ENCODE peak calls at places on chromosomes 5 and 9, in ten cellular contexts. O is endothelial cell, U is cardiac fibroblast, E is ovary, F is A549, D is HCT116, A is fibroblast of the aortic adventitia, P is uterus, N is GM12865, G is AG09309. V is an unnamed sample.

GRCh38 chr9:35691325-35691631 is 1.6 kb upstream of the TPM2 start:
- DNase-seq in P (no peak), G (no peak), O (no peak), A (no peak), N (no peak), U (no peak), F (no peak), D (no peak), E (no peak), V (no peak)

GRCh38 chr9:38708759-38709158 is 11.2 kb downstream of the FAM240B start:
- DNase-seq in D (no peak), F (no peak), O (no peak), G (no peak), N (no peak), E (no peak), U (peak; percentile 60), P (no peak), A (peak; percentile 4), V (no peak)

GRCh38 chr9:79667716-79668458 is 96.1 kb downstream of the TLE4 start:
- DNase-seq in G (no peak), D (no peak), F (peak; percentile 77), N (no peak), O (no peak), A (no peak), U (no peak), E (no peak), P (no peak), V (no peak)

GRCh38 chr5:14685757-14686156 is 21.2 kb downstream of the OTULIN start:
- DNase-seq in P (no peak), U (peak; percentile 71), N (peak; percentile 79), E (no peak), F (peak; percentile 56), O (peak; percentile 20), A (peak; percentile 74), D (peak; percentile 23), G (no peak), V (peak; percentile 56)

GRCh38 chr9:134174526-134175290 is 10.3 kb upstream of the RNU6ATAC start:
- DNase-seq in F (no peak), E (peak; percentile 43), O (no peak), D (no peak), U (no peak), A (no peak), P (no peak), N (no peak), G (no peak), V (no peak)

GRCh38 chr9:14455243-14455642 is 141.3 kb upstream of the NFIB start:
- DNase-seq in E (no peak), G (no peak), O (no peak), U (no peak), P (no peak), F (no peak), N (no peak), D (no peak), A (no peak), V (no peak)

GRCh38 chr5:57441557-57441956 is 41.1 kb downstream of the ACTBL2 start:
- DNase-seq in E (no peak), D (no peak), O (no peak), F (peak; percentile 28), N (no peak), G (peak; percentile 96), A (peak; percentile 100), P (no peak), U (peak; percentile 99), V (peak; percentile 99)

GRCh38 chr9:114505187-114506081 is at the start of gene WHRN:
- DNase-seq in P (peak; percentile 94), F (peak; percentile 84), D (peak; percentile 60), E (peak; percentile 96), A (peak; percentile 73), O (peak; percentile 97), U (peak; percentile 78), G (peak; percentile 27), N (peak; percentile 80), V (peak; percentile 54)

GRCh38 chr5:146671561-146671960 is 155.6 kb upstream of the GPR151 start:
- DNase-seq in A (no peak), F (no peak), N (no peak), P (no peak), U (no peak), G (no peak), D (no peak), E (no peak), O (no peak), V (no peak)

GRCh38 chr5:132854301-132854700 is 12.0 kb downstream of the GDF9 start:
- DNase-seq in P (no peak), D (no peak), O (no peak), U (peak; percentile 50), N (no peak), A (peak; percentile 50), F (no peak), E (no peak), G (no peak), V (no peak)

GRCh38 chr5:12292610-12293204 is 388.5 kb upstream of the CTNND2 start:
- DNase-seq in G (no peak), O (peak; percentile 16), A (no peak), P (no peak), U (peak; percentile 9), E (no peak), F (peak; percentile 12), D (no peak), N (peak; percentile 12), V (no peak)
- TF ChIP-seq CTCF in G (no peak), O (peak; percentile 70), A (no peak), P (no peak), U (no peak), E (no peak), F (no peak), D (no peak), N (peak; percentile 12), V (no peak)

DNA sequence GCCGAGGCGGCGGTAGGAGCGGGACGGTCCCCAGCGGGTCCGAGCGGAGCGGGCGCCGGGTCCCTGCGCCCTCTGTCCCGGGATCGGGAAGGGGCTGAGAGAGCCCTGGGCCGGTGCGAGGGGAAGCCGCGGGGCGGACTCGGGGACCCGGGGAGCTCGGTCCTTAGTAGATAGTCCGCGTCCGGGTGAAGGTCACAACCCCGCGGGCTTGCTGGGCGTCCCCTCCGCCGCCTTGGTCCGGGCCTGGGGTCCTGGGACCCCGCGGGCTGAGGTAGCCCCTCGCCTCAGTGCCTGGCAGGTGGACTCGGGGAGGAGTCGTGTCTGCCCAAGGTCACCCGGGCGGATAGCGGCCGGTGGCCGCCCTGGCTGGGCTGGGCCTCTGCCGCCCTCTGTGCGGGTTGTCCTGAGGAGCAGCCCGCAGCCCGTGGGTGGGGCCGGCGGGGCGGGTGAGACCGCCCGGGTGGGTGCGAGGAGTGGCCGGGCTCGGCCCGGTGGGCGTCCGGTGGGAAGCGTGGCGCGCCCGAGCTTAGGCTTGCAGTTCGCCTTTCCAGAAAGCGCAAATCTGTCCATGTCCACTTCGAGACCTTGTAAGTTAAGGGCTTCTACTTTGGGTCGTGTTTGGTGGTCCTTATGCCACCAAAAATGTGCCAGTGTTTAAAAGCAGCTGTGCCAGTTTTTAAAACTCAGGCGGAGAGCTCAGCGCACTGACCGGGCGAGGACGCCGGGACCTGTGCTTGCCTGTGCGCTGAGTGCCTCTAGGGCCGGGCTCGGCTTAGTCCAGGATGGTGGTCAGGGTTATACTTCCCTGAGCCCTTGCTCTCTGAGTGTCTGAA is 553 bp downstream of the SDHA start:
- DNase-seq in D (no peak), P (peak; percentile 33), F (peak; percentile 33), O (peak; percentile 41), E (peak; percentile 70), G (no peak), U (peak; percentile 39), N (peak; percentile 51), A (peak; percentile 30), V (no peak)
- TF ChIP-seq CTCF in D (no peak), P (no peak), F (no peak), O (no peak), E (no peak), G (no peak), U (no peak), N (no peak), A (no peak), V (no peak)

DNA sequence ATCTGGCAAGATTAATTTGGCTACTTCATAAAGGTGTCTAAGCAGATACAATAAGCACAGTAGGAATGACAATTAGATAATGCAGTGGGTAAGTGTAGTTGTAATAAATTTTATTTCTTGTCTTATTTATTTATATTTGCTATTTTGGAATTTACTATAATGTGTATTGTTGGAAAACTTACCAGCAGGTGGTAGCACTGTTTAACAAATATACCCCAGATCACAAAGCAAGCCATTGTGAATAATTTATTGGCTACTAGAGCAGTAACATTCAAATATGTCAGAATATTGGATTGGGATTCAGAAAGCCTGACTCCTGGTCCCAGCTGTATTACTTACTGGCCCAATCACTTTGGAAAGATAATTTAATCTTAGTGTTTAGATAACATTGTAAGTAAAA is 78.0 kb downstream of the ISOC1 start:
- DNase-seq in G (no peak), A (peak; percentile 71), N (no peak), F (peak; percentile 2), P (no peak), O (no peak), D (peak; percentile 12), E (no peak), U (peak; percentile 49), V (no peak)
- TF ChIP-seq CTCF in G (no peak), A (peak; percentile 30), N (no peak), F (peak; percentile 25), P (peak; percentile 37), O (peak; percentile 48), D (peak; percentile 79), E (no peak), U (peak; percentile 9), V (no peak)

GRCh38 chr5:111159845-111160244 is 64.3 kb upstream of the CAMK4 start:
- DNase-seq in G (no peak), P (no peak), N (peak; percentile 9), U (no peak), D (no peak), O (no peak), E (no peak), F (no peak), A (no peak), V (no peak)
- TF ChIP-seq CTCF in G (no peak), P (no peak), N (no peak), U (no peak), D (no peak), O (no peak), E (no peak), F (no peak), A (no peak), V (no peak)

GRCh38 chr9:94613003-94613402 is 19.4 kb upstream of the FBP2 start:
- DNase-seq in D (no peak), A (no peak), E (no peak), N (no peak), U (peak; percentile 7), P (no peak), G (no peak), F (no peak), O (no peak), V (no peak)
- TF ChIP-seq CTCF in D (no peak), A (peak; percentile 22), E (no peak), N (no peak), U (no peak), P (no peak), G (peak; percentile 19), F (no peak), O (no peak), V (peak; percentile 11)

DNA sequence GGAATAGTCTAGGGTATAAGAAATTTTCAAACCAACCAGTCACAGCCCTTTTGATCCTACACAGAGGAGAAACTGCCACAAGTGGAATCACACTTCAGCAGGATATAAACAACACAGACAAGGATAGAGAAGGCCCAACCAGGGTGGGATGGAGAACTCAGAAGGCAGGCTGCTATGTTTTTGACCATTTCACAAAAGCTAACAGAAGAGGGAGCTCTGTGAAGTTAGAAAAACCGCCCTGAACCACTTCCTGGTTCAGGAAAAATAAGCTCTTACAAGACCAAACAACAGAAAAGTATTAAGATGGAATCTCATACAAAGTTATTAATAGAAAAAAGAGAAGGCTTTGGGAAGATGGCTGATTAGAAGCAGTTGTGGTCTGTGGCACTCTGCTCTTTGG is 960 bp upstream of the IFNB1 start:
- DNase-seq in D (no peak), F (peak; percentile 21), N (peak; percentile 20), E (no peak), U (peak; percentile 8), G (no peak), A (no peak), O (no peak), P (no peak), V (no peak)
- TF ChIP-seq CTCF in D (peak; percentile 9), F (no peak), N (no peak), E (no peak), U (no peak), G (no peak), A (peak; percentile 12), O (no peak), P (no peak), V (peak; percentile 14)